ENCODE peak calls at places on chromosomes 13 and 19, in eight cellular contexts. A is retina, Z is GM20000, Y is activated T-cell treated with anti-CD3 and anti-CD28 coated beads for 1 hour, V is GOT3, C is GM12878, N is glutamatergic neuron, F is AG20443. Q is an unnamed sample.

GRCh38 chr19:4847190-4847973 is 15.9 kb upstream of the TICAM1 start:
- DNase-seq in A (no peak), Z (no peak), Y (no peak), V (no peak), C (no peak), N (no peak), F (no peak), Q (no peak)

GRCh38 chr19:51398096-51398704 is 7.8 kb upstream of the C19orf84 start:
- DNase-seq in A (no peak), Z (no peak), Y (no peak), V (no peak), C (no peak), N (no peak), F (peak; percentile 56), Q (peak; percentile 65)

GRCh38 chr19:51161266-51161665 is 19.2 kb downstream of the SIGLEC7 start:
- DNase-seq in A (no peak), Z (no peak), Y (no peak), V (no peak), C (no peak), N (no peak), F (no peak), Q (no peak)

GRCh38 chr13:111665691-111666095 is 345.3 kb downstream of the TEX29 start:
- DNase-seq in A (no peak), Z (no peak), Y (no peak), V (no peak), C (no peak), N (no peak), F (no peak), Q (no peak)

GRCh38 chr19:49057636-49058234 is at the start of gene CGB7:
- DNase-seq in A (peak; percentile 85), Z (peak; percentile 58), Y (peak; percentile 18), V (no peak), C (no peak), N (peak; percentile 81), F (peak; percentile 91), Q (no peak)

GRCh38 chr19:40612831-40613668 is 11.9 kb downstream of the LTBP4 start:
- DNase-seq in A (peak; percentile 32), Z (peak; percentile 88), Y (peak; percentile 66), V (no peak), C (no peak), N (peak; percentile 67), F (peak; percentile 62), Q (no peak)

GRCh38 chr19:4456566-4456842 is 1.1 kb downstream of the UBXN6 start:
- DNase-seq in A (peak; percentile 74), Z (no peak), Y (no peak), V (no peak), C (no peak), N (no peak), F (peak; percentile 54), Q (peak; percentile 14)

GRCh38 chr19:46880440-46880839 is 19.6 kb downstream of the ARHGAP35 start:
- DNase-seq in A (no peak), Z (no peak), Y (no peak), V (no peak), C (no peak), N (no peak), F (no peak), Q (no peak)

GRCh38 chr19:37955986-37956385 is 49.0 kb downstream of the SIPA1L3 start:
- DNase-seq in A (no peak), Z (no peak), Y (no peak), V (no peak), C (no peak), N (no peak), F (no peak), Q (no peak)

GRCh38 chr19:56405062-56405461 is 930 bp downstream of the ZNF583 start:
- DNase-seq in A (no peak), Z (no peak), Y (no peak), V (no peak), C (no peak), N (no peak), F (no peak), Q (no peak)

GRCh38 chr13:51803018-51803417 is 945 bp downstream of the DHRS12 start:
- DNase-seq in A (no peak), Z (no peak), Y (no peak), V (no peak), C (no peak), N (no peak), F (no peak), Q (no peak)

GRCh38 chr13:95128045-95128643 is 173.1 kb downstream of the ABCC4 start:
- DNase-seq in A (peak; percentile 43), Z (no peak), Y (no peak), V (no peak), C (no peak), N (no peak), F (no peak), Q (no peak)

GRCh38 chr13:104106705-104107393 is 1040.6 kb upstream of the SLC10A2 start:
- DNase-seq in A (no peak), Z (no peak), Y (no peak), V (no peak), C (no peak), N (no peak), F (no peak), Q (no peak)

GRCh38 chr19:19055701-19056100 is 8.1 kb upstream of the SLC25A42 start:
- DNase-seq in A (no peak), Z (no peak), Y (no peak), V (no peak), C (no peak), N (no peak), F (no peak), Q (no peak)

GRCh38 chr19:12975221-12975756 is 5.9 kb downstream of the DAND5 start:
- DNase-seq in A (no peak), Z (no peak), Y (no peak), V (no peak), C (no peak), N (peak; percentile 28), F (no peak), Q (no peak)

GRCh38 chr19:30158067-30158892 is 213.9 kb upstream of the ZNF536 start:
- DNase-seq in A (no peak), Z (no peak), Y (no peak), V (no peak), C (no peak), N (no peak), F (no peak), Q (no peak)

GRCh38 chr19:18098891-18099622 is 1.5 kb downstream of the MAST3 start:
- DNase-seq in A (no peak), Z (peak; percentile 86), Y (no peak), V (no peak), C (peak; percentile 84), N (no peak), F (no peak), Q (no peak)

GRCh38 chr19:38731654-38732301 is 12.5 kb downstream of the CAPN12 start:
- DNase-seq in A (no peak), Z (no peak), Y (no peak), V (no peak), C (no peak), N (peak; percentile 13), F (no peak), Q (peak; percentile 85)

GRCh38 chr13:41608779-41609178 is 151.4 kb downstream of the RGCC start:
- DNase-seq in A (no peak), Z (no peak), Y (no peak), V (no peak), C (no peak), N (no peak), F (no peak), Q (no peak)

GRCh38 chr19:35553385-35554000 is 8.1 kb downstream of the TMEM147 start:
- DNase-seq in A (no peak), Z (no peak), Y (no peak), V (no peak), C (no peak), N (no peak), F (no peak), Q (no peak)

GRCh38 chr19:30122431-30122830 is 180.4 kb downstream of the URI1 start:
- DNase-seq in A (no peak), Z (no peak), Y (no peak), V (no peak), C (no peak), N (no peak), F (no peak), Q (no peak)

GRCh38 chr13:109729031-109729870 is 57.1 kb downstream of the IRS2 start:
- DNase-seq in A (peak; percentile 53), Z (no peak), Y (no peak), V (no peak), C (no peak), N (no peak), F (no peak), Q (no peak)

GRCh38 chr13:75365724-75366173 is 116.2 kb downstream of the TBC1D4 start:
- DNase-seq in A (no peak), Z (peak; percentile 64), Y (no peak), V (no peak), C (peak; percentile 78), N (no peak), F (peak; percentile 62), Q (no peak)

GRCh38 chr19:29943615-29944014 is 1.6 kb downstream of the URI1 start:
- DNase-seq in A (no peak), Z (no peak), Y (no peak), V (no peak), C (no peak), N (no peak), F (no peak), Q (no peak)

GRCh38 chr19:1122972-1123363 is 19.2 kb downstream of the GPX4 start:
- DNase-seq in A (no peak), Z (peak; percentile 92), Y (no peak), V (no peak), C (no peak), N (peak; percentile 68), F (peak; percentile 97), Q (no peak)

GRCh38 chr19:38670921-38671398 is 23.5 kb downstream of the ACTN4 start:
- DNase-seq in A (no peak), Z (no peak), Y (no peak), V (no peak), C (no peak), N (no peak), F (no peak), Q (no peak)

GRCh38 chr19:11196406-11197287 is 698 bp downstream of the KANK2 start:
- DNase-seq in A (no peak), Z (peak; percentile 61), Y (no peak), V (no peak), C (no peak), N (peak; percentile 54), F (peak; percentile 85), Q (no peak)

GRCh38 chr13:58048670-58049069 is 417.1 kb downstream of the PCDH17 start:
- DNase-seq in A (no peak), Z (no peak), Y (no peak), V (no peak), C (no peak), N (no peak), F (no peak), Q (no peak)